ENCODE peak calls at places on chromosomes 5 and 9, in five cellular contexts. W, T, K, F and O are unnamed samples.

GRCh38 chr9:129613520-129614175 is 7.3 kb downstream of the C9orf50 start:
- DNase-seq in W (peak), T (no peak), K (no peak), F (no peak), O (no peak)

GRCh38 chr5:133690746-133691145 is 78.4 kb upstream of the FSTL4 start:
- DNase-seq in W (peak), T (no peak), K (no peak), F (no peak), O (no peak)

GRCh38 chr9:82912639-82913038 is 150.3 kb downstream of the RASEF start:
- DNase-seq in W (no peak), T (no peak), K (no peak), F (no peak), O (no peak)

GRCh38 chr5:17096975-17097695 is 120.3 kb upstream of the BASP1 start:
- DNase-seq in W (no peak), T (no peak), K (no peak), F (no peak), O (no peak)

GRCh38 chr5:153551537-153552079 is 61.1 kb downstream of the GRIA1 start:
- DNase-seq in W (no peak), T (peak), K (no peak), F (no peak), O (no peak)

GRCh38 chr9:133972041-133972970 is 19.8 kb downstream of the VAV2 start:
- DNase-seq in W (no peak), T (no peak), K (no peak), F (peak), O (peak)

GRCh38 chr5:168401880-168402279 is 84.4 kb upstream of the RARS1 start:
- DNase-seq in W (no peak), T (no peak), K (no peak), F (no peak), O (no peak)

GRCh38 chr5:153959134-153959957 is 79.4 kb downstream of the FAM114A2 start:
- DNase-seq in W (no peak), T (peak), K (no peak), F (no peak), O (no peak)

GRCh38 chr5:102792705-102793104 is 37.6 kb downstream of the PAM start:
- DNase-seq in W (no peak), T (no peak), K (no peak), F (no peak), O (no peak)
- TF ChIP-seq CTCF in W (no peak), T (peak), K (no peak), F (peak), O (no peak)

DNA sequence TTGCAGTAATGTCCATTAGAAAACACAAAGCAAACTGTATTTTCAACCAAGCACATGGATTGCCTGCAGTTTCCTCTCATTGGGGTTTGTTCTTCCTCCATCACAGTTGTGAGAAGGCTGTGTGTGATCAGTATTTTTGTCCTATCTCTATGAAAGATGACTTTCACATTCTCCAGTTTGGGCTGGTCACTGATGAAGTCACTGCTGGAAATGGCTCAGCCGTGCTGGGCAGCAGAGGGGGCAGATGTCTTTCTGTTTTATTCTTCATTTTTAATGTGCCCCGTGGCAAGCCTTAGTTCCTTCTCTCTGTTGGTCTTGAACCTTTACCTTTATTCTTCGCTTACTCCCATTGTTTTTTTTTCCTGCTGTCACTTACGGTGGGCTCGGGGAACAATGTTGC is 289.0 kb upstream of the MPDZ start:
- DNase-seq in W (no peak), T (no peak), K (no peak), F (no peak), O (no peak)
- H3K4me3 ChIP-seq in W (peak), T (peak), K (peak), F (no peak), O (peak)

GRCh38 chr5:55899344-55899743 is 48.2 kb downstream of the IL31RA start:
- DNase-seq in W (no peak), T (peak), K (no peak), F (no peak), O (no peak)

GRCh38 chr5:55902696-55903095 is 51.5 kb downstream of the IL31RA start:
- DNase-seq in W (no peak), T (peak), K (no peak), F (no peak), O (no peak)

GRCh38 chr5:55900776-55901175 is 49.6 kb downstream of the IL31RA start:
- DNase-seq in W (no peak), T (no peak), K (no peak), F (no peak), O (no peak)

GRCh38 chr5:55897905-55898304 is 46.7 kb downstream of the IL31RA start:
- DNase-seq in W (no peak), T (peak), K (peak), F (peak), O (no peak)

DNA sequence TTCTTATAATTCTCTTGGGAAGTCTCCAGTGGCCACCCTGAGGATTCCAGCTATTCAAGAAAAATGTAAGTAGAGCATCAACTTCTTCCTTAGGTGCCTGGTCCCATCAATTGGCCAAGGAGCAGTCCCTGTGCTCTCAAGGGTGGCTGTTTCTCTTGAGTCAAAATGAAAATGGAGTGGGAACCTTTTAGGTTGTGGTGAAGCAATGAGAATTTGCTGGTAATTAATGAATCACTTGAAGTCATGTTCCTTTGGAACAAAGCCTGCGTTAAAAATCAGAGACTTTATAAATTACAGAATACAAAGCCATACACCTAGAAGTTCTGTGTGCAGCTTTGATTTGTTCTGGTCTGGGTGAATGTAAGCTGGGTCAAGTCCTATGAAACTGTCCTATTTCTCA is 48.9 kb downstream of the IL31RA start:
- DNase-seq in W (no peak), T (no peak), K (no peak), F (no peak), O (no peak)
- H3K27ac ChIP-seq in W (no peak), T (no peak), K (no peak), F (no peak), O (no peak)

GRCh38 chr9:91927912-91928510 is 22.0 kb downstream of the ROR2 start:
- DNase-seq in W (no peak), T (no peak), K (no peak), F (no peak), O (no peak)

GRCh38 chr9:91920846-91921350 is 29.1 kb downstream of the ROR2 start:
- DNase-seq in W (peak), T (no peak), K (no peak), F (no peak), O (no peak)

GRCh38 chr9:91923145-91923544 is 26.9 kb downstream of the ROR2 start:
- DNase-seq in W (no peak), T (no peak), K (no peak), F (no peak), O (no peak)

GRCh38 chr9:91921371-91921770 is 28.7 kb downstream of the ROR2 start:
- DNase-seq in W (peak), T (no peak), K (no peak), F (no peak), O (no peak)

GRCh38 chr9:91924090-91924489 is 25.9 kb downstream of the ROR2 start:
- DNase-seq in W (peak), T (no peak), K (no peak), F (no peak), O (no peak)
- TF ChIP-seq CTCF in W (no peak), T (no peak), K (no peak), F (no peak), O (no peak)

DNA sequence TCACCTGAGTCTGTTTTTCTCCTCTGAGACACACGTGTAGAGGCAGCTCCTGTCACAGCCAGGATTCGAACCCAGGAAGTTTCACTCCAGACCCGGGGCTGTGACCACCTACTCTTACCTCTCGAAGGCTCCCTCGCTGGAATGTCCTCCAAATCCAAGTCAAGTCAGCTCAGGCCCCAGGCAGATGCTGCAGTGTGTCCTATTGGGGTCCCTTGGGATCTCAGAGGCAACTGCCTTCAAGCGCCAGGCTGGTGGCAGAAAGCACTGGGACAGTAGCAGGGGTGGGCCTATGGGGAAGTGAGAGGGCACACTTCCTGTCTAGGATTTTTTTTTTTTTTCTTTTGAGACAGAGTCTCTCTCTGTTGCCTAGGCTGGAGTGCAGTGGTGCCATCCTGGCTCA is 762 bp upstream of the ST6GALNAC4 start:
- DNase-seq in W (no peak), T (no peak), K (no peak), F (no peak), O (peak)
- H3K4me3 ChIP-seq in W (peak), T (no peak), K (no peak), F (no peak), O (peak)

DNA sequence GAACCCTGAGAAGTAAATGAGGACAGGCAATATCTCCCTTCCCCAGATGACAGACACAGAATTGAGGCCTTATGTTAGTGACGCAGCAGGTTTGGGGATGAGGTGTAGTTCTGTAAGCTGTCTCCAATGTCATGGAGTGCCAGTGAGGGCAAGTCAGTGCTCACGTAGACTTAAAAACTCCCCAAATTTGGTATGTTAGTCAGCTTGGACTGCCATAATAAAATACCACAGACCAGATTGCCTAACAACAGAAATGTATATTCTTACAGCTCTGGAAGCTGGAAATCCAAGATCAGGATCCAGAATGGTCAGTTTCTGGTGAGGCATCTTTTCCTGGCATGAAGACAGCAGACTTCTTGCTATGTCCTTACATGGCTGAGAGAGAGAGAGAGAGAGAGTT is 14.9 kb downstream of the FOXI1 start:
- DNase-seq in W (no peak), T (peak), K (no peak), F (no peak), O (no peak)
- H3K27ac ChIP-seq in W (no peak), T (peak), K (no peak), F (no peak), O (no peak)